ENCODE peak calls at places on chromosome 19, in eight cellular contexts. D, C, W, T, P, Y, Q and S are unnamed samples.
A peak's percentile ranks its signal among the peaks of the same experiment; 100 is the strongest.

GRCh38 chr19:17952041-17952976 is 14.6 kb upstream of the KCNN1 start:
- DNase-seq in W (peak; percentile 55), C (no peak), Y (no peak), P (no peak), Q (no peak), T (no peak), D (no peak), S (no peak)

GRCh38 chr19:55179570-55180484 is at the start of gene SYT5:
- DNase-seq in T (peak; percentile 23), D (no peak), Q (peak; percentile 55), C (no peak), Y (no peak), W (peak; percentile 59), P (no peak), S (no peak)

GRCh38 chr19:51338563-51339312 is 3.2 kb downstream of the VSIG10L start:
- DNase-seq in P (peak; percentile 74), Q (peak; percentile 89), T (peak; percentile 24), Y (peak; percentile 88), W (peak; percentile 89), D (peak; percentile 83), C (peak; percentile 90), S (peak; percentile 52)

GRCh38 chr19:1385816-1386215 is 2.1 kb downstream of the NDUFS7 start:
- DNase-seq in Q (no peak), W (no peak), T (no peak), D (no peak), C (no peak), P (no peak), Y (no peak), S (no peak)

GRCh38 chr19:29583196-29584006 is 22.7 kb upstream of the POP4 start:
- DNase-seq in W (no peak), D (no peak), Q (no peak), T (no peak), Y (no peak), C (no peak), P (no peak), S (no peak)

GRCh38 chr19:49387936-49388372 is at the start of gene KASH5:
- DNase-seq in Y (peak; percentile 63), T (no peak), Q (no peak), P (peak; percentile 75), D (peak; percentile 83), W (no peak), C (no peak), S (peak; percentile 25)

GRCh38 chr19:1421958-1422305 is 14.5 kb downstream of the DAZAP1 start:
- DNase-seq in Y (no peak), T (no peak), W (no peak), P (no peak), Q (no peak), C (no peak), D (no peak), S (no peak)

GRCh38 chr19:5484398-5485285 is 29.4 kb downstream of the ZNRF4 start:
- DNase-seq in Q (peak; percentile 91), Y (no peak), P (no peak), W (no peak), T (peak; percentile 26), C (no peak), D (no peak), S (peak; percentile 66)

GRCh38 chr19:23698711-23699520 is 11.9 kb upstream of the ZNF675 start:
- DNase-seq in P (peak; percentile 25), C (no peak), Y (no peak), W (no peak), T (peak; percentile 42), D (no peak), Q (peak; percentile 31), S (no peak)

GRCh38 chr19:15615526-15615925 is 508 bp downstream of the CYP4F8 start:
- DNase-seq in P (peak; percentile 5), Q (no peak), D (no peak), T (no peak), W (no peak), C (no peak), Y (no peak), S (no peak)

GRCh38 chr19:6744381-6745288 is 5.2 kb downstream of the TRIP10 start:
- DNase-seq in Y (peak; percentile 90), Q (peak; percentile 67), P (peak; percentile 80), T (peak; percentile 45), D (peak; percentile 91), C (no peak), W (peak; percentile 75), S (no peak)

GRCh38 chr19:14006766-14007562 is 844 bp upstream of the RFX1 start:
- DNase-seq in W (no peak), Y (peak; percentile 91), Q (no peak), D (peak; percentile 90), P (no peak), C (no peak), T (no peak), S (no peak)

GRCh38 chr19:10888421-10888866 is 17.1 kb downstream of the CARM1 start:
- DNase-seq in D (no peak), Y (no peak), T (no peak), Q (peak; percentile 76), W (no peak), C (no peak), P (no peak), S (peak; percentile 73)

GRCh38 chr19:33302175-33302973 is at the start of gene CEBPA:
- DNase-seq in W (peak; percentile 99), D (peak; percentile 88), P (peak; percentile 68), C (peak; percentile 89), T (peak; percentile 79), Q (peak; percentile 92), Y (peak; percentile 82), S (peak; percentile 70)

GRCh38 chr19:1811472-1811894 is 593 bp downstream of the ATP8B3 start:
- DNase-seq in P (peak; percentile 80), T (no peak), D (peak; percentile 76), C (no peak), W (peak; percentile 95), Y (peak; percentile 74), Q (peak; percentile 41), S (no peak)

GRCh38 chr19:3296446-3296845 is 69.9 kb upstream of the NFIC start:
- DNase-seq in W (no peak), P (no peak), D (no peak), C (no peak), Q (no peak), Y (no peak), T (no peak), S (no peak)

GRCh38 chr19:42480335-42481095 is 37.8 kb upstream of the CXCL17 start:
- DNase-seq in W (no peak), T (no peak), P (no peak), D (no peak), Q (peak; percentile 71), C (no peak), Y (no peak), S (no peak)

GRCh38 chr19:51644636-51645271 is 1.9 kb downstream of the SIGLEC14 start:
- DNase-seq in P (no peak), Y (no peak), W (no peak), T (no peak), D (no peak), C (no peak), Q (no peak), S (no peak)

GRCh38 chr19:3778899-3779723 is 7.1 kb downstream of the MATK start:
- DNase-seq in C (no peak), T (no peak), W (no peak), P (no peak), D (no peak), Q (no peak), Y (no peak), S (no peak)

GRCh38 chr19:5292843-5293606 is 47.6 kb downstream of the PTPRS start:
- DNase-seq in Q (peak; percentile 85), W (peak; percentile 75), D (peak; percentile 71), C (no peak), Y (peak; percentile 85), P (peak; percentile 57), T (peak; percentile 68), S (peak; percentile 36)